ENCODE peak calls at places on chromosome 12, in five cellular contexts. H is sigmoid colon; J is keratinocyte; R is effector memory CD4-positive, alpha-beta T cell; N is transverse colon. G is an unnamed sample.

GRCh38 chr12:80053048-80053790 is 46.1 kb upstream of the OTOGL start:
- DNase-seq in N (peak; percentile 54), R (no peak), H (peak; percentile 93), J (no peak), G (no peak)

GRCh38 chr12:4807813-4808212 is 87.6 kb downstream of the GALNT8 start:
- DNase-seq in R (no peak), N (no peak), J (no peak), H (no peak), G (no peak)

GRCh38 chr12:78636253-78636855 is 228.2 kb upstream of the SYT1 start:
- DNase-seq in H (no peak), N (no peak), R (no peak), J (no peak), G (no peak)

GRCh38 chr12:10196210-10196609 is 16.5 kb upstream of the GABARAPL1 start:
- DNase-seq in R (no peak), J (no peak), H (no peak), N (no peak), G (no peak)

GRCh38 chr12:108457006-108457733 is 57.9 kb upstream of the FICD start:
- DNase-seq in R (no peak), N (no peak), J (no peak), H (no peak), G (no peak)

GRCh38 chr12:127389923-127390322 is 877.0 kb upstream of the TMEM132C start:
- DNase-seq in R (no peak), J (no peak), H (no peak), N (no peak), G (no peak)

GRCh38 chr12:53788892-53789291 is 37.1 kb upstream of the CISTR start:
- DNase-seq in J (no peak), H (no peak), R (no peak), N (no peak), G (no peak)

GRCh38 chr12:79692249-79692619 is 1.5 kb upstream of the PAWR start:
- DNase-seq in N (no peak), R (no peak), J (no peak), H (no peak), G (no peak)

GRCh38 chr12:12791756-12792346 is 6.4 kb downstream of the APOLD1 start:
- DNase-seq in R (no peak), N (no peak), H (peak; percentile 69), J (no peak), G (no peak)

DNA sequence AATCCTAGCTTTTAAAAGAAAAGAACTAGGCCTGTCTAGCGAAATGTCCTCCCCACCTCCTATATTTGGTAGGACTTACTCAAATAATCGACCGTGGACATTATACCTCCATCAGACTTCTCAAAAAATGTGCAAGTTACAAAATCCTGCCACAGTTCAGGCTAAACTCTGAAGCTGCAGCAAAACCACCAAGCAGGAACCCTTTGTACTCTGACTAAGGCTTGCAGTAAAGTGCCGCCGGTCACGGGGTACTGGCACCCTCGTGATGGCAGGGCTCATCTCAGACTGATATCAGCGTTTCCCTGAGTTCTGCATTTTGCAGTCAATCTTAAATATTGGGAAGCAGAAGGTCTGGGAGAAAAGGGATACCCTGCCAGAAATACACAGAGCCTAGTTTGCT is 17.1 kb downstream of the SLC11A2 start:
- DNase-seq in J (no peak), N (peak; percentile 57), H (peak; percentile 83), R (no peak), G (no peak)
- H3K27ac ChIP-seq in J (no peak overlapping the region), N (no peak overlapping the region), H (peak overlapping the region; percentile 9), R (no peak overlapping the region), G (peak overlapping the region; percentile 55)

GRCh38 chr12:30823764-30824163 is 69.0 kb upstream of the CAPRIN2 start:
- DNase-seq in J (no peak), N (no peak), R (no peak), H (no peak), G (no peak)

GRCh38 chr12:30824311-30824710 is 69.6 kb upstream of the CAPRIN2 start:
- DNase-seq in R (no peak), N (no peak), H (no peak), J (no peak), G (no peak)

GRCh38 chr12:30825341-30825740 is 70.6 kb upstream of the CAPRIN2 start:
- DNase-seq in R (no peak), N (no peak), J (no peak), H (no peak), G (no peak)

GRCh38 chr12:30822385-30823139 is 67.8 kb upstream of the CAPRIN2 start:
- DNase-seq in H (peak; percentile 77), N (peak; percentile 61), R (no peak), J (no peak), G (no peak)

GRCh38 chr12:30823140-30823669 is 68.5 kb upstream of the CAPRIN2 start:
- DNase-seq in H (no peak), J (no peak), N (peak; percentile 34), R (no peak), G (no peak)
- H3K4me3 ChIP-seq in H (peak overlapping the region; percentile 50), J (no peak overlapping the region), N (peak overlapping the region; percentile 43), R (peak overlapping the region; percentile 68), G (peak overlapping the region; percentile 44)

GRCh38 chr12:99985129-99985570 is 414 bp upstream of the ANKS1B start:
- DNase-seq in H (no peak), J (no peak), N (no peak), R (no peak), G (no peak)
- H3K27ac ChIP-seq in H (peak overlapping the region; percentile 88), J (no peak overlapping the region), N (peak overlapping the region; percentile 75), R (no peak overlapping the region), G (peak overlapping the region; percentile 56)

GRCh38 chr12:94649349-94650142 is 811 bp downstream of the TMCC3 start:
- DNase-seq in R (peak; percentile 12), N (peak; percentile 66), H (peak; percentile 72), J (no peak), G (no peak)

GRCh38 chr12:94644141-94644575 is 6.2 kb downstream of the TMCC3 start:
- DNase-seq in R (no peak), J (no peak), H (no peak), N (peak; percentile 21), G (no peak)

GRCh38 chr12:94650143-94651056 is at the start of gene TMCC3:
- DNase-seq in R (no peak), J (no peak), H (peak; percentile 67), N (peak; percentile 69), G (no peak)

GRCh38 chr12:94644622-94645021 is 5.7 kb downstream of the TMCC3 start:
- DNase-seq in R (no peak), N (no peak), H (no peak), J (no peak), G (no peak)

DNA sequence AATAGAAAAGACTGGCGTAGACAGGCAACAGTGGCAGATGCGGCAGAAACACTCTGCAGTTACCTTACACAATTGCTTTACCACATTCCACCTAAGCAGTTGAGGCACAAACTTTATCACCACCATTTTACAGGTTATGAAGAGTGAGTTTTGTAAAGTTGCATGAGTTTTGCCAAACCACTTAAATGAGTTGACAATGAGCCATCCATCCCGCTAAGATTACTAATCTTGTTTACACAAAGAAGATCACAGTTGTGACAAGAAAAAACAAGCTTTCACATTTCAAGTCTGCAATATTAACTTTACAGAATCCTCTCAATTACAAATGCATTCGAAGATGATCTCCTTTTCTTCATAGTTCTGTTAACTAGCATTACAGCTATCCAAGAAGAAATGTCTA is 1.8 kb downstream of the TMCC3 start:
- DNase-seq in R (no peak), N (no peak), J (no peak), H (no peak), G (no peak)
- H3K4me3 ChIP-seq in R (no peak overlapping the region), N (no peak overlapping the region), J (peak overlapping the region; percentile 68), H (no peak overlapping the region), G (peak overlapping the region; percentile 68)

GRCh38 chr12:6374781-6375150 is 597 bp downstream of the SCNN1A start:
- DNase-seq in J (no peak), R (no peak), H (no peak), N (peak; percentile 17), G (no peak)
- H3K27ac ChIP-seq in J (no peak overlapping the region), R (no peak overlapping the region), H (peak overlapping the region; percentile 80), N (peak overlapping the region; percentile 90), G (peak overlapping the region; percentile 94)

DNA sequence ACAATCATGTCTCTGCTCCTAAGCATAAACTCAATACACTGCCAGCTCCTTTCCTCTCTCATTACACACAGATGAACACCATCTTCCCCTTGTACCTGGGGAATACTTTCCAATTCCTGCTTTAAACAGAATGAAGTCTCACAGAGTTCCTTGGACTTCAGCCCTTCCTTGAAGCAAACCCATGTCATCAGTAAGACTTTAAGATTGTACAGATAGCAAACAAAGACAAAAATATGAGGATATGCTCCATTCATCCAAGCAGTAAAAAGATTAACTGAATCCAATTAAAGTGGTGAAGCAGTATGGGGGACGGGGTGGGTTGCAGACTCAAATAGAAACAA is 17.1 kb upstream of the CRY1 start:
- DNase-seq in R (no peak), N (no peak), H (no peak), J (no peak), G (no peak)
- H3K4me3 ChIP-seq in R (no peak overlapping the region), N (no peak overlapping the region), H (no peak overlapping the region), J (no peak overlapping the region), G (no peak overlapping the region)

G was measured in esophagus squamous epithelium.